ENCODE peak calls at places on chromosomes 12 and 14, in four cellular contexts. One of them, this sample, is unnamed.

GRCh38 chr12:70068743-70069142 is 174.5 kb upstream of the CNOT2 start:
- DNase-seq in K562: no peak
- DNase-seq in cardiac muscle cell: no peak
- DNase-seq in ascending aorta: no peak
- DNase-seq in this sample: no peak

GRCh38 chr14:106691601-106692291 is 1165.4 kb downstream of the TMEM121 start:
- DNase-seq in cardiac muscle cell: no peak
- DNase-seq in K562: peak; percentile 29
- DNase-seq in ascending aorta: no peak
- DNase-seq in this sample: peak; percentile 49

GRCh38 chr14:35248476-35248788 is 43.8 kb upstream of the PSMA6 start:
- DNase-seq in cardiac muscle cell: no peak
- DNase-seq in K562: no peak
- DNase-seq in ascending aorta: no peak
- DNase-seq in this sample: no peak

GRCh38 chr12:94889512-94890210 is 113.8 kb downstream of the NDUFA12 start:
- DNase-seq in K562: no peak
- DNase-seq in cardiac muscle cell: peak; percentile 3
- DNase-seq in ascending aorta: no peak
- DNase-seq in this sample: no peak

GRCh38 chr12:52324068-52324444 is 2.9 kb upstream of the KRT83 start:
- DNase-seq in ascending aorta: no peak
- DNase-seq in K562: no peak
- DNase-seq in cardiac muscle cell: no peak
- DNase-seq in this sample: no peak

GRCh38 chr12:52207895-52208294 is 16.1 kb upstream of the KRT80 start:
- DNase-seq in K562: no peak
- DNase-seq in ascending aorta: no peak
- DNase-seq in cardiac muscle cell: no peak
- DNase-seq in this sample: peak; percentile 75

GRCh38 chr12:105523164-105524057 is 192.9 kb downstream of the C12orf75 start:
- DNase-seq in K562: no peak
- DNase-seq in ascending aorta: peak; percentile 93
- DNase-seq in cardiac muscle cell: peak; percentile 95
- DNase-seq in this sample: peak; percentile 14

GRCh38 chr12:51323966-51324895 is at the start of gene BIN2:
- DNase-seq in cardiac muscle cell: no peak
- DNase-seq in ascending aorta: peak; percentile 70
- DNase-seq in K562: no peak
- DNase-seq in this sample: no peak

GRCh38 chr12:697426-697825 is 34.2 kb upstream of the NINJ2 start:
- DNase-seq in cardiac muscle cell: no peak
- DNase-seq in K562: no peak
- DNase-seq in ascending aorta: peak; percentile 4
- DNase-seq in this sample: no peak

GRCh38 chr14:20671597-20672283 is 12.6 kb upstream of the RNASE4 start:
- DNase-seq in cardiac muscle cell: no peak
- DNase-seq in ascending aorta: no peak
- DNase-seq in K562: peak; percentile 30
- DNase-seq in this sample: no peak

GRCh38 chr12:9405861-9406563 is 197.8 kb upstream of the PZP start:
- DNase-seq in ascending aorta: no peak
- DNase-seq in K562: no peak
- DNase-seq in cardiac muscle cell: no peak
- DNase-seq in this sample: no peak

GRCh38 chr12:53720946-53721345 is 6.3 kb downstream of the CALCOCO1 start:
- DNase-seq in ascending aorta: no peak
- DNase-seq in cardiac muscle cell: no peak
- DNase-seq in K562: no peak
- DNase-seq in this sample: no peak
- H3K4me3 ChIP-seq in ascending aorta: no peak overlapping the region
- H3K4me3 ChIP-seq in cardiac muscle cell: no peak overlapping the region
- H3K4me3 ChIP-seq in K562: no peak overlapping the region
- H3K4me3 ChIP-seq in this sample: no peak overlapping the region

GRCh38 chr14:65079201-65079600 is 23.1 kb downstream of the MAX start:
- DNase-seq in K562: no peak
- DNase-seq in cardiac muscle cell: no peak
- DNase-seq in ascending aorta: no peak
- DNase-seq in this sample: no peak
- H3K4me1 ChIP-seq in K562: peaks cover 21% of the 10 kb centered on the region
- H3K4me1 ChIP-seq in cardiac muscle cell: peaks cover 4% of the 10 kb centered on the region
- H3K4me1 ChIP-seq in ascending aorta: peaks cover 11% of the 10 kb centered on the region
- H3K4me1 ChIP-seq in this sample: no peaks in the 10 kb centered on the region

GRCh38 chr14:73027546-73027945 is 640 bp upstream of the ZFYVE1 start:
- DNase-seq in cardiac muscle cell: no peak
- DNase-seq in K562: peak; percentile 11
- DNase-seq in ascending aorta: no peak
- DNase-seq in this sample: no peak
- H3K4me3 ChIP-seq in cardiac muscle cell: peak overlapping the region; percentile 19
- H3K4me3 ChIP-seq in K562: peak overlapping the region; percentile 68
- H3K4me3 ChIP-seq in ascending aorta: peak overlapping the region; percentile 47
- H3K4me3 ChIP-seq in this sample: peak overlapping the region; percentile 84

GRCh38 chr12:24947541-24948451 is 1.1 kb downstream of the BCAT1 start:
- DNase-seq in cardiac muscle cell: no peak
- DNase-seq in ascending aorta: no peak
- DNase-seq in K562: peak; percentile 42
- DNase-seq in this sample: no peak
- H3K4me1 ChIP-seq in cardiac muscle cell: peaks cover 30% of the 10 kb centered on the region
- H3K4me1 ChIP-seq in ascending aorta: peaks cover 3% of the 10 kb centered on the region
- H3K4me1 ChIP-seq in K562: peaks cover 49% of the 10 kb centered on the region
- H3K4me1 ChIP-seq in this sample: peaks cover 17% of the 10 kb centered on the region

This sample was measured in BE2C.